ENCODE peak calls at places on chromosomes 13 and 19, in six cellular contexts. T is DND-41, L is tibial nerve, D is Peyer's patch, Y is brain microvascular endothelial cell, K is thoracic aorta. J is an unnamed sample.
A peak's percentile ranks its signal among the peaks of the same experiment; 100 is the strongest.

GRCh38 chr13:99053636-99054233 is 75.9 kb upstream of the DOCK9 start:
- DNase-seq in T (peak; percentile 41), L (no peak), D (no peak), Y (no peak), K (no peak), J (no peak)

GRCh38 chr19:41433171-41433570 is 6.0 kb upstream of the B3GNT8 start:
- DNase-seq in T (no peak), L (no peak), D (no peak), Y (no peak), K (no peak), J (no peak)

GRCh38 chr19:11405846-11406643 is 13.1 kb downstream of the RGL3 start:
- DNase-seq in T (no peak), L (no peak), D (no peak), Y (no peak), K (no peak), J (no peak)

GRCh38 chr13:113860579-113861432 is 3.1 kb downstream of the GAS6 start:
- DNase-seq in T (no peak), L (no peak), D (no peak), Y (no peak), K (no peak), J (no peak)

GRCh38 chr19:7980635-7981121 is 24.8 kb downstream of the ELAVL1 start:
- DNase-seq in T (no peak), L (no peak), D (no peak), Y (no peak), K (no peak), J (no peak)

GRCh38 chr19:33998739-33999345 is 173.5 kb upstream of the LSM14A start:
- DNase-seq in T (no peak), L (no peak), D (no peak), Y (no peak), K (no peak), J (no peak)

GRCh38 chr13:49561064-49561410 is 24.3 kb downstream of the RCBTB1 start:
- DNase-seq in T (no peak), L (no peak), D (no peak), Y (no peak), K (no peak), J (no peak)

GRCh38 chr13:63910406-63910957 is 2494.8 kb upstream of the PCDH20 start:
- DNase-seq in T (no peak), L (no peak), D (no peak), Y (peak; percentile 2), K (no peak), J (no peak)

GRCh38 chr19:1767464-1767933 is 14.2 kb downstream of the ONECUT3 start:
- DNase-seq in T (peak; percentile 81), L (peak; percentile 33), D (peak; percentile 38), Y (no peak), K (no peak), J (peak; percentile 18)

GRCh38 chr19:1837625-1838105 is 10.6 kb downstream of the REXO1 start:
- DNase-seq in T (peak; percentile 57), L (no peak), D (no peak), Y (no peak), K (no peak), J (peak; percentile 28)

GRCh38 chr19:55460670-55461258 is 678 bp downstream of the ISOC2 start:
- DNase-seq in T (peak; percentile 74), L (peak; percentile 83), D (peak; percentile 55), Y (peak; percentile 52), K (peak; percentile 42), J (no peak)

GRCh38 chr13:102394158-102395053 is 7.4 kb downstream of the FGF14 start:
- DNase-seq in T (no peak), L (peak; percentile 90), D (peak; percentile 85), Y (peak; percentile 45), K (peak; percentile 66), J (peak; percentile 94)

GRCh38 chr19:35090160-35090794 is 25.3 kb upstream of the FXYD3 start:
- DNase-seq in T (peak; percentile 38), L (peak; percentile 83), D (peak; percentile 69), Y (peak; percentile 49), K (no peak), J (peak; percentile 9)

GRCh38 chr19:43619262-43620060 is at the start of gene ZNF428:
- DNase-seq in T (peak; percentile 94), L (peak; percentile 69), D (peak; percentile 93), Y (peak; percentile 84), K (peak; percentile 35), J (peak; percentile 82)

GRCh38 chr13:59780058-59780457 is 383.7 kb downstream of the DIAPH3 start:
- DNase-seq in T (no peak), L (no peak), D (no peak), Y (no peak), K (no peak), J (no peak)

GRCh38 chr19:49851456-49852259 is 699 bp downstream of the PTOV1 start:
- DNase-seq in T (peak; percentile 56), L (no peak), D (peak; percentile 45), Y (no peak), K (no peak), J (peak; percentile 15)

GRCh38 chr19:2888739-2889224 is 11.9 kb upstream of the ZNF57 start:
- DNase-seq in T (peak; percentile 98), L (no peak), D (peak; percentile 62), Y (no peak), K (no peak), J (peak; percentile 47)

GRCh38 chr19:34459614-34460013 is 21.9 kb upstream of the WTIP start:
- DNase-seq in T (no peak), L (no peak), D (no peak), Y (no peak), K (no peak), J (no peak)

GRCh38 chr19:51365211-51366049 is 758 bp downstream of the ETFB start:
- DNase-seq in T (peak; percentile 31), L (peak; percentile 22), D (no peak), Y (peak; percentile 29), K (no peak), J (no peak)

GRCh38 chr13:113558461-113558860 is 26.1 kb upstream of the TFDP1 start:
- DNase-seq in T (no peak), L (no peak), D (no peak), Y (no peak), K (no peak), J (no peak)

GRCh38 chr19:3433313-3433712 is 47.0 kb downstream of the SMIM24 start:
- DNase-seq in T (no peak), L (no peak), D (no peak), Y (no peak), K (no peak), J (no peak)

GRCh38 chr13:30142502-30143211 is 164.7 kb downstream of the KATNAL1 start:
- DNase-seq in T (no peak), L (peak; percentile 62), D (no peak), Y (peak; percentile 88), K (no peak), J (no peak)

GRCh38 chr19:38251564-38252051 is 4.6 kb downstream of the PPP1R14A start:
- DNase-seq in T (no peak), L (peak; percentile 48), D (no peak), Y (peak; percentile 20), K (no peak), J (no peak)

DNA sequence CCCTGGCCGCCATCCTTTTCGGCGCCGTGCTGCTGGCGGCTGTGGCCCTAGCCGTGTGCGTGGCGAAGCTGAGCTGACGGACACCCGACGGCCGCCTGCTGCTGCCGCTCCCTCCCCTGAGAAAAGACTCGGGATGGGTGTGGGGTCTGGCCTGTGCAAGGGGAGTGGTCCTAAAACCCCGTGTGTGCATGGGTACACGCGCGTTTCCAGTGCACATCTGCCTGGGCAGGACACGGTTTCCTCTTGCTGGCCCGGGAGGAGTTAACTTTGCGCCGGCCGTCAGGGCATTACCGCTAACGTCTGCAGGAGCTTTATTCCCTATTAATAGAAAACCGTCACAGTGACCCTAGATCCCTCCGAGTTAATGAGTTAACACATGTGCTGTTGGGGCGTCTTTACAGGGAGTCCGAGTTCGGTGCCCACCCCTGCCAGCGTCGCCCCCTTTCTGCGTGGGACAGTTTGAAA is 1.3 kb downstream of the RGS9BP start:
- DNase-seq in T (no peak), L (no peak), D (no peak), Y (no peak), K (no peak), J (no peak)
- H3K4me3 ChIP-seq in T (no peak overlapping the region), L (no peak overlapping the region), D (no peak overlapping the region), Y (no peak overlapping the region), K (peak overlapping the region; percentile 92), J (no peak overlapping the region)

GRCh38 chr19:5959260-5960004 is 18.5 kb downstream of the RANBP3 start:
- DNase-seq in T (no peak), L (no peak), D (no peak), Y (no peak), K (no peak), J (no peak)

GRCh38 chr19:5958074-5958850 is 19.7 kb downstream of the RANBP3 start:
- DNase-seq in T (no peak), L (no peak), D (no peak), Y (no peak), K (no peak), J (no peak)

GRCh38 chr19:5961969-5962945 is 15.7 kb downstream of the RANBP3 start:
- DNase-seq in T (peak; percentile 82), L (peak; percentile 26), D (peak; percentile 69), Y (peak; percentile 62), K (no peak), J (peak; percentile 63)

GRCh38 chr19:5958851-5959122 is 19.2 kb downstream of the RANBP3 start:
- DNase-seq in T (no peak), L (no peak), D (no peak), Y (no peak), K (no peak), J (no peak)

GRCh38 chr19:5960005-5961001 is 17.6 kb downstream of the RANBP3 start:
- DNase-seq in T (no peak), L (no peak), D (no peak), Y (no peak), K (no peak), J (no peak)
- H3K27ac ChIP-seq in T (peak overlapping the region; percentile 43), L (peak overlapping the region; percentile 83), D (peak overlapping the region; percentile 68), Y (no peak overlapping the region), K (no peak overlapping the region), J (peak overlapping the region; percentile 47)

DNA sequence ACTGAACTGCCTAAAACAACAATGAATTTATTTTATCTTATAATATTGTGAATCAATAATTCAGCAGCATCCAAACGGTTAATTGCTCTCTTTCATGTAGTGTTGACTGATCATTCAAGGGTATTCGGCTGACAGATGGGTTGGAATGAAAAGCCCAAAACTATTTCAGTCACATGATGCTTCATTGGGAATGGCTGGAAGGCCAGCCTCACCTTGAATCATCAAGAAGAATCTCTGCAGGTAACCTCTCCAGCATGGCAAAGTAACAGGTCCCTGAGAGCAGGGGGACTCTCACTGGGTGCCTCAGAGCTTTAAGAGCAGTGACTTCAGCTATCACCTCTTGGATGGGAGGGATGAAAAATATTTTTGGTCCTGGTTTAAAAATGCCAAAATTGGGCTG is 1395.7 kb downstream of the OLFM4 start:
- DNase-seq in T (no peak), L (no peak), D (no peak), Y (no peak), K (no peak), J (no peak)
- H3K4me3 ChIP-seq in T (no peak overlapping the region), L (no peak overlapping the region), D (no peak overlapping the region), Y (no peak overlapping the region), K (no peak overlapping the region), J (no peak overlapping the region)

GRCh38 chr13:110332750-110333149 is 25.7 kb downstream of the COL4A2 start:
- DNase-seq in T (no peak), L (no peak), D (no peak), Y (peak; percentile 72), K (no peak), J (no peak)

GRCh38 chr13:110333837-110334236 is 26.8 kb downstream of the COL4A2 start:
- DNase-seq in T (no peak), L (no peak), D (no peak), Y (no peak), K (no peak), J (no peak)

GRCh38 chr13:110334841-110335490 is 27.9 kb downstream of the COL4A2 start:
- DNase-seq in T (no peak), L (no peak), D (no peak), Y (peak; percentile 89), K (no peak), J (no peak)

GRCh38 chr13:110336108-110336507 is 29.0 kb downstream of the COL4A2 start:
- DNase-seq in T (no peak), L (no peak), D (no peak), Y (no peak), K (no peak), J (no peak)

GRCh38 chr13:110334256-110334655 is 27.2 kb downstream of the COL4A2 start:
- DNase-seq in T (no peak), L (no peak), D (no peak), Y (peak; percentile 60), K (no peak), J (no peak)
- H3K27ac ChIP-seq in T (no peak overlapping the region), L (no peak overlapping the region), D (no peak overlapping the region), Y (peak overlapping the region; percentile 99), K (peak overlapping the region; percentile 96), J (no peak overlapping the region)

J was measured in effector memory CD4-positive, alpha-beta T cell.